ENCODE peak calls at places on chromosome 15, in five cellular contexts. X, U, S, K and P are unnamed samples.

GRCh38 chr15:89971592-89971997 is 29.5 kb upstream of the ZNF710 start:
- DNase-seq in S (peak), U (peak), X (no peak), K (peak), P (peak)

GRCh38 chr15:69299451-69300128 is 878 bp downstream of the PAQR5 start:
- DNase-seq in X (no peak), K (no peak), S (no peak), U (no peak), P (no peak)

GRCh38 chr15:69478259-69478687 is 25.7 kb downstream of the RPLP1 start:
- DNase-seq in S (no peak), U (no peak), X (no peak), K (no peak), P (peak)

GRCh38 chr15:82146990-82147461 is 101.2 kb upstream of the MEX3B start:
- DNase-seq in K (peak), S (peak), U (no peak), X (no peak), P (no peak)

GRCh38 chr15:75368689-75369239 is 357 bp upstream of the MAN2C1 start:
- DNase-seq in S (no peak), X (no peak), K (peak), U (no peak), P (no peak)

GRCh38 chr15:38084289-38084688 is 149.8 kb downstream of the TMCO5A start:
- DNase-seq in X (no peak), K (peak), S (peak), U (no peak), P (no peak)

GRCh38 chr15:65246026-65246714 is 34.9 kb upstream of the CILP start:
- DNase-seq in U (no peak), S (peak), X (no peak), K (no peak), P (no peak)

GRCh38 chr15:64045774-64046346 is 425 bp downstream of the DAPK2 start:
- DNase-seq in U (peak), X (no peak), S (no peak), K (no peak), P (no peak)

GRCh38 chr15:65529754-65530317 is 427 bp upstream of the HACD3 start:
- DNase-seq in U (no peak), S (no peak), X (no peak), K (no peak), P (no peak)

GRCh38 chr15:36951747-36952247 is 148.6 kb downstream of the MEIS2 start:
- DNase-seq in U (no peak), K (peak), X (no peak), S (no peak), P (no peak)

DNA sequence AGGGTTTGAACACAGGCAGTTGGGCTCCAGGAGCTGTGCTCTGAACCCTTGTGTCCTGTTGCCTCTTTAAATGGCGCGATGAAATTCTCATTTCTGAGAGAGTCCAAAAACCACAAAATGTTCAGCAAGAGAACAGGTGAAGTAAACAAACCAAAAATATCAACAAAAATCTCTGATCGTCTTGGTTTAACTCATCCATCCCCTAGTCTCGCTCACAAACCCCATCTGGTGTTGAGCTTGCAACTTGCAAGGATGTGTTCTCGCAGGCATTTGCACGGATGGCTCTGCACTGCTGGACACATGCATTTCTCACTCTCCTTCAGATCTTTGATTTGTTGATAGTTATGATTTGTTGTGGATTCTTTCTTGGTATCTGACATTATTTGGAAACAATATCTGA is 31.1 kb downstream of the FAH start:
- DNase-seq in U (no peak), X (no peak), K (no peak), S (peak), P (no peak)
- TF ChIP-seq CTCF in U (no peak), X (no peak), K (no peak), S (no peak), P (no peak)

GRCh38 chr15:78437762-78438594 is at the start of gene IREB2:
- DNase-seq in U (peak), S (peak), K (peak), X (peak), P (peak)

GRCh38 chr15:78434134-78434533 is 3.9 kb upstream of the IREB2 start:
- DNase-seq in U (no peak), K (no peak), X (no peak), S (no peak), P (no peak)

GRCh38 chr15:78437107-78437761 is 782 bp upstream of the IREB2 start:
- DNase-seq in S (no peak), K (no peak), U (no peak), X (no peak), P (no peak)

GRCh38 chr15:78440375-78441373 is 2.7 kb downstream of the IREB2 start:
- DNase-seq in X (no peak), U (no peak), S (no peak), K (no peak), P (no peak)

DNA sequence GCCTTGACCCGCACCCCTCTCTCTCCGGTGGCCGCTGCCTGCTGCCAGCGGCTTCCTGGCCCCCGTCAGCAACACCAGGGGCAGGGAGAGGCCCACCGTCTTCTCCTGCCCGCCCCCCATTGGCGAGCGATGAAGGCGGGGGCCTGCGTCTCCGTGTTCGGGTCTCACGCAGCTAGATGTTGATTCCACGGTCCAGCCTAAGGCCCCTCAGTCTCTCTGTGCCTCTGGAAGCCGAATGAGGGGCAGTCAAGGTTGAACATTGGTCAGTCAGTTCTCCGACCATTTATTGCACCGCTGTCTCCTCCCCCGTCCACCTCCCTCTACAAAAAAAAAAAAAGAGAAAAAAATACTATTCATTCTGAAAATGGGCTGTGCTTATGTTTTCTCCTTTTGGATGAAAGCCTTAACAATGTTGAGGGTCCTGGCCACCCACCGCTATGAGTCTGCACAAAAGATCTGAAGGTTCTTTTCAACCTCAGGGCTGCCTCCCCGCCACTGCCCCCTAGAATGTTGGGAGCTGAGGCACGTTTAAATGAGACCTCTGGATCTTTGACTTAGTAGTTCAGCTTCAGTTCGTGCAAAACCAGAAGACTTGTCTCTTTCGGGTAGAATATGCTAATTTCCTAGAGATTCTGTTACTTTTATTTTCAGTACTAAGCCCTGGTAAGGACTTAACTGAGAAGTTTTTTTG is 724 bp downstream of the IREB2 start:
- DNase-seq in K (peak), U (no peak), S (peak), X (no peak), P (no peak)
- TF ChIP-seq CTCF in K (peak), U (peak), S (no peak), X (no peak), P (no peak)

GRCh38 chr15:44591326-44591725 is 54.4 kb downstream of the EIF3J start:
- DNase-seq in K (no peak), U (no peak), S (no peak), X (no peak), P (no peak)

GRCh38 chr15:44595656-44596510 is 58.9 kb downstream of the EIF3J start:
- DNase-seq in K (no peak), X (no peak), U (no peak), S (no peak), P (no peak)

GRCh38 chr15:44596511-44597010 is 59.6 kb downstream of the EIF3J start:
- DNase-seq in U (no peak), X (no peak), S (no peak), K (no peak), P (no peak)

GRCh38 chr15:44595246-44595645 is 58.3 kb downstream of the EIF3J start:
- DNase-seq in X (no peak), U (no peak), S (no peak), K (no peak), P (no peak)

DNA sequence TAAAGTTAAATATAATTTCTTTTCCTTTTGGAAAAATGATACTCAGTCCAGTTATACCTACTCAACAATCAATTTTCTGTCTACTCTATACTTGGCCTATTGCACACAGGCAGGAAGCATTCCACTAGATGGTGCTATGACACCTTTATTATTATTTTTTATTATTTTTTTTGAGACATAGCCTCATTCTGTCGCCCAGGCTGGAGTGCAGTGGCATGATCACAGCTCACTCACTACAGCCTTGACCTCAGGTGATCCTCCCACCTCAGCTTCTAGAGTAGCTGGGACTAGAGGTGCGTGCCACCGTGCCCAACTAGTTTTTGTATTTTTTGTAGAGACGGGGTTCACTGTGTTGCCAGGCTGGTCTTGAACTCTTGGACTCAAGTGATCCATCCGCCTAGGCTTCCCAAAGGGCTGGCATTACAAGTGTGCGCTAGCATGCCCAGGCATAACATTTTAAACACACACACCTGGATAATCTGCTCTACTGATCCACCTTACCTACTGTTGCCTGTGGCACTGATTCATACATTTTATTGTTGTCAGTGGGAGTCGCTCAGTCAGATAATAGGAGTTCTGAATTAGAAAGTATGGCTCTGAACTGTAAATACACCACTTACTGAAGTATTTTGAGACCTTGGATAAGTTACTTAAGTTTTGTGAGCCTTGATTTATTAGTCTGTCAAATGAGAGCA is 56.2 kb downstream of the EIF3J start:
- DNase-seq in K (no peak), S (peak), U (no peak), X (no peak), P (no peak)
- TF ChIP-seq CTCF in K (peak), S (peak), U (peak), X (no peak), P (no peak)

DNA sequence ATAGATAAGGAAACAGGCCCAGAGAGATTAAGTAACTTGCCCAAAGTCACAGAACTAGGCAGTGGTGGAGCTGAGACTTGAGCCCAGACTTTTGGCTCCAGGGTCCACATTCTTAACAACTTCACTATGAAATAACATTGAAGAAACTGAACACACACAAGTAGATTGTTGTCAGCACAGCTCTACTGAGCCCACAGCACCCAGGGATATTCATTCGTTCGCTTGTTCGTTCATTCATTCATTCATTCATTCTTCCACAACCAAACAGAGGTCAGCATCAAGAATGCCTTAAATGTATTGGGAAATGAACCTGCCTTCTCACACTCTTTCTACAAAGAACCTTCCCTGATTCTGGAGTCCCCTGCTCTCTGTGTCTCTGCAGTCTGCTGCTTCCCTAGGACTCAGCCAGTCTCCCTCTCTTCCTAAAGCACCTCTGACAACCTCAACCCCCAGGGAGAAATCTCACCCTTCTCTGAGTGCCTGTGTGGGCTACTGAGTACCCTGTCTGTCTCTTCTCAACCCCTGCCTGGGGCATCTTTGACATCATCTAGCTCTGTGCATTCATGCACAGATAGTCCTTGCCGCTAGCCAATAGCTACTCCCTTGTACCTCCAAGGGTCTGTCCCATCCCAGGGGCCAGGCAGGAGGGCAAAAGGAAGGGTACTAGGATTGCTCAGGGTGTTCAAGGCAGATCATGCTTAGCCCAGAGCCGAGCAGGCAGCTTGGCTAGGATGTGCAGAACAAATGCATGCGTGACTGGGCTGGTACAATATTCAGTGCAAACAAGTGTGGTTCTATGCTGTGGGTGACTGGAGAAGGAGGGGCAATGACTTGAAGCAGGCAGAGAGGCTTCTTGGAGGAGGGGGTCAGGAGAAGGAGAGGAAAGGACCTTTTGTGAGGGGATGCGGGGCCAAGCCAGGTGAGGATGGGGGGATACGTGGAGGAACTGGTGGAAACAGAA is 3.4 kb downstream of the LINGO1 start:
- DNase-seq in S (no peak), X (no peak), K (no peak), U (no peak), P (no peak)
- TF ChIP-seq CTCF in S (no peak), X (no peak), K (no peak), U (no peak), P (no peak)

DNA sequence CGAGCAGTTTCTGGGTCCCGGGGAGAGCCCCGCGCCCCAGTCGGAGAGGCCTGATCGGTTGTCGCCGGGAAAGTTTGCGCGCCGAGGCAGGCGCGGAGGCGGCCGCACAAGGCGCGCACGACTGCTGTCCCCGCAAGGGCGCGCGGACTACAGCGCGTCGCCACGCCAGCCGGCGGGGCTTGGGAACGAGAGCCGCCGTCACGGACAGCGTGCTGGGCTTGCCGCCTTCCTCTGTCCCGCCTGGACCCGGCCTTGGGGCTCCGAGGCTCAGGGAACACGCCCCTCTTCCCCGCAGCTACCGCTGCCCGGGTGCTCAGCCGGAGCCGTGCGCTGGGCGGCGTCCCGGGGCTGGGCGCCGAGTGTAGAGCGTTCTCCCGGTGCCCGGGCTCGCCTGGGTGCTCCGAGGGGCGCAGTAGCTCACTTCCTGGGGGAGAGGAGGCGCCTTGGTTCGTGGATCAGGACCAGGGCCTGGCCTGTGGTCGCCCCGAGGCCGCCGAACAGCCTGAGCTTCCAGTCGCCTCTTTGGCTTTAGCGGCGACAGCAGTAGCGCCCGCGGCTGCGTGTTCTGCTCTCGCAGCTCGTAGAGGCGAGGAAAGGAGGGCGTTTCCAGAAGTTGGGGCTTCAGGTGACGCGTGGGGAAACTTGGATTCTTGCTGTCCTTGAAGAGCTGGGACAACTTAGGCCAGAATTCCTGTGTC is 226.6 kb upstream of the C2CD4B start:
- DNase-seq in K (peak), X (peak), U (peak), S (peak), P (peak)
- TF ChIP-seq CTCF in K (no peak), X (peak), U (no peak), S (peak), P (no peak)

GRCh38 chr15:98649621-98649995 is 1.3 kb downstream of the IGF1R start:
- DNase-seq in X (no peak), U (peak), K (no peak), S (no peak), P (no peak)

GRCh38 chr15:98647026-98647773 is 1.1 kb upstream of the IGF1R start:
- DNase-seq in K (peak), S (no peak), X (peak), U (peak), P (peak)

GRCh38 chr15:98646546-98647025 is 1.8 kb upstream of the IGF1R start:
- DNase-seq in S (no peak), X (no peak), U (no peak), K (no peak), P (no peak)

GRCh38 chr15:98648654-98649537 is 557 bp downstream of the IGF1R start:
- DNase-seq in X (peak), U (peak), K (peak), S (peak), P (no peak)

DNA sequence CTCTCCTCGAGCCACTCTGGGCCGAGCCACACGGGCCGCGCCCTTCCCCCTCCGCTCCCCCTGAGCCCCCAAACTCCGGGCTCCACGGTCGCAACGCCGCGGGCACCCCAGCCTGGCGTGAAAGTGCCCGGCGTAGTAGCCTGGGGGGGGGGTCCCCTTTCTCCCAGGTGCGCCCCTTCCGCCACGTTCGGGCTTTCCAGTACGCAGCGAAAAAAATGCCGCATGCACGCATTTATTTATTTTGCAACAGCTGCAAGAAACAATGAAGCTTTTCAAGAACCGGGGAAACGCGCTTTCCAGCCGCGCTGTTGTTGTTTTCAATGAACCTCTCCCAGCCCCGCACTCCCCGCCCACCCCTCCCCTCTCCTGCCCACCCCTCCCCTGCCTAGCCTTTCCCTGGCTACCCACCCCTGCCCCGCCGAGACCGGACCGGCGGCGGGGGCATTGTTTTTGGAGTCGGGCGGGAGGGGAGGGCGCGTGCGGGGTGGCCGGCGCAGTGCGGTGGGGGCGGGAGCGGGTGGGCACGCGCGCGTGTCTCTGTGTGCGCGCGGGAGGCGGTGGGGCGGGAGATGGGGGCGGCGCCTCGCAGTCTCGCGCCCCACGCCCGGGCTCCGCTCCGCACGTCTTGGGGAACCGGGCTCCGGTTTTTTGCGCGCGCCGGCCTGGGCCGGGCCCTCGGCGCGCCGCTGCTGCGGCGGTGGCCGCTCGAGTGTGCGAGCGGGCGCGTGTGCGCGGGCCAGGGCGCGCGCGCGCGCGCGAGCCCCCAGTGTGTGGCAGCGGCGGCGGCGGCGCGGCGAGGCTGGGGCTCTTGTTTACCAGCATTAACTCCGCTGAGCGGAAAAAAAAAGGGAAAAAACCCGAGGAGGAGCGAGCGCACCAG is at the start of gene IGF1R:
- DNase-seq in K (peak), X (peak), U (peak), S (peak), P (peak)
- TF ChIP-seq CTCF in K (no peak), X (peak), U (no peak), S (no peak), P (peak)

GRCh38 chr15:91853968-91854943 is 748 bp downstream of the SLCO3A1 start:
- DNase-seq in U (peak), S (peak), X (no peak), K (no peak), P (no peak)
- TF ChIP-seq CTCF in U (no peak), S (peak), X (peak), K (no peak), P (no peak)

DNA sequence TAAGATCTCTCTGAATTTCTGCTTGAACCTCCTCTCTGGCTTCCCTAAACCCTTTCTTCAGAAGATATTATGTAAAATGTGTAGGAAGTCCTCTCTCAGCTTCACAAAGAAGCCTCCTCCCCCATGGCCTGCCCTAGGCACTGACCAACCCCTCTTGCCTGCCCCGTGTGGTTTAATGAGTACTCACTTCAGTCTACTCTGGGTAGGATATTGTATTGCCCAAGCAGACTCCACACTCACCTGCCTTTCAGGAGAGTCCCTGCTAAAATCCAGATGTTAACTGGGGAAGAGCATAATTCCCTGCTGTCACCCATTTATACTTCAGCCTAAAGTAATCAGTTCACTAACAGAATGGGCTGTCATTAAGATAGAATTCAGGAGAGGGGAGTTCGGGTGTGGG is 2.6 kb upstream of the AGBL1 start:
- DNase-seq in U (no peak), K (no peak), X (no peak), S (peak), P (no peak)
- TF ChIP-seq CTCF in U (no peak), K (no peak), X (no peak), S (no peak), P (no peak)

GRCh38 chr15:34708422-34708821 is 46.4 kb downstream of the GJD2 start:
- DNase-seq in K (peak), X (no peak), U (no peak), S (peak), P (no peak)
- TF ChIP-seq CTCF in K (peak), X (peak), U (no peak), S (peak), P (peak)